ENCODE peak calls at places on chromosomes 12 and 14, in eight cellular contexts. One of them, this sample, is unnamed.

GRCh38 chr12:115617391-115617790 is 660.1 kb downstream of the MED13L start:
- DNase-seq in dorsolateral prefrontal cortex: no peak
- DNase-seq in hepatocyte: no peak
- DNase-seq in B cell: no peak
- DNase-seq in foreskin fibroblast: no peak
- DNase-seq in left ventricle myocardium inferior: no peak
- DNase-seq in GM23338: peak; percentile 29
- DNase-seq in GM12865: no peak
- DNase-seq in this sample: no peak

GRCh38 chr12:107545737-107546363 is 139.7 kb upstream of the PWP1 start:
- DNase-seq in GM12865: no peak
- DNase-seq in hepatocyte: no peak
- DNase-seq in foreskin fibroblast: peak; percentile 3
- DNase-seq in GM23338: no peak
- DNase-seq in dorsolateral prefrontal cortex: no peak
- DNase-seq in B cell: no peak
- DNase-seq in left ventricle myocardium inferior: no peak
- DNase-seq in this sample: no peak

GRCh38 chr14:104196461-104197180 is 58.2 kb downstream of the KIF26A start:
- DNase-seq in GM12865: peak; percentile 11
- DNase-seq in foreskin fibroblast: no peak
- DNase-seq in dorsolateral prefrontal cortex: no peak
- DNase-seq in left ventricle myocardium inferior: no peak
- DNase-seq in B cell: no peak
- DNase-seq in hepatocyte: no peak
- DNase-seq in GM23338: no peak
- DNase-seq in this sample: no peak

GRCh38 chr12:3076730-3077571 is at the start of gene TSPAN9:
- DNase-seq in hepatocyte: peak; percentile 89
- DNase-seq in foreskin fibroblast: peak; percentile 62
- DNase-seq in dorsolateral prefrontal cortex: peak; percentile 63
- DNase-seq in GM12865: peak; percentile 51
- DNase-seq in GM23338: peak; percentile 76
- DNase-seq in left ventricle myocardium inferior: peak; percentile 82
- DNase-seq in B cell: peak; percentile 96
- DNase-seq in this sample: peak; percentile 86

GRCh38 chr14:30994681-30995620 is 30.5 kb upstream of the AP4S1 start:
- DNase-seq in left ventricle myocardium inferior: no peak
- DNase-seq in GM12865: peak; percentile 46
- DNase-seq in GM23338: no peak
- DNase-seq in foreskin fibroblast: no peak
- DNase-seq in dorsolateral prefrontal cortex: no peak
- DNase-seq in B cell: no peak
- DNase-seq in hepatocyte: no peak
- DNase-seq in this sample: peak; percentile 16

GRCh38 chr14:79997509-79998210 is 213.6 kb downstream of the DIO2 start:
- DNase-seq in foreskin fibroblast: no peak
- DNase-seq in B cell: no peak
- DNase-seq in GM12865: no peak
- DNase-seq in GM23338: no peak
- DNase-seq in dorsolateral prefrontal cortex: no peak
- DNase-seq in left ventricle myocardium inferior: no peak
- DNase-seq in hepatocyte: no peak
- DNase-seq in this sample: no peak

GRCh38 chr14:90692061-90692460 is 124.2 kb downstream of the TTC7B start:
- DNase-seq in foreskin fibroblast: peak; percentile 50
- DNase-seq in GM12865: no peak
- DNase-seq in B cell: no peak
- DNase-seq in dorsolateral prefrontal cortex: no peak
- DNase-seq in GM23338: no peak
- DNase-seq in hepatocyte: no peak
- DNase-seq in left ventricle myocardium inferior: no peak
- DNase-seq in this sample: no peak

GRCh38 chr12:3049596-3050314 is 27.4 kb upstream of the TSPAN9 start:
- DNase-seq in foreskin fibroblast: no peak
- DNase-seq in B cell: peak; percentile 55
- DNase-seq in hepatocyte: no peak
- DNase-seq in GM23338: no peak
- DNase-seq in dorsolateral prefrontal cortex: no peak
- DNase-seq in left ventricle myocardium inferior: no peak
- DNase-seq in GM12865: no peak
- DNase-seq in this sample: no peak

GRCh38 chr14:63435838-63436237 is 107.3 kb downstream of the PPP2R5E start:
- DNase-seq in GM12865: peak; percentile 33
- DNase-seq in dorsolateral prefrontal cortex: peak; percentile 52
- DNase-seq in GM23338: no peak
- DNase-seq in hepatocyte: peak; percentile 62
- DNase-seq in B cell: no peak
- DNase-seq in left ventricle myocardium inferior: peak; percentile 42
- DNase-seq in foreskin fibroblast: peak; percentile 76
- DNase-seq in this sample: peak; percentile 53

GRCh38 chr14:88551936-88552565 is 2.8 kb downstream of the PTPN21 start:
- DNase-seq in B cell: no peak
- DNase-seq in foreskin fibroblast: no peak
- DNase-seq in dorsolateral prefrontal cortex: peak; percentile 53
- DNase-seq in GM23338: peak; percentile 57
- DNase-seq in GM12865: no peak
- DNase-seq in hepatocyte: no peak
- DNase-seq in left ventricle myocardium inferior: no peak
- DNase-seq in this sample: peak; percentile 18

GRCh38 chr12:96585977-96586376 is 96.6 kb downstream of the CFAP54 start:
- DNase-seq in foreskin fibroblast: no peak
- DNase-seq in dorsolateral prefrontal cortex: no peak
- DNase-seq in hepatocyte: no peak
- DNase-seq in left ventricle myocardium inferior: no peak
- DNase-seq in GM23338: no peak
- DNase-seq in GM12865: no peak
- DNase-seq in B cell: no peak
- DNase-seq in this sample: no peak

GRCh38 chr14:104598461-104599273 is 5.9 kb downstream of the TMEM179 start:
- DNase-seq in foreskin fibroblast: no peak
- DNase-seq in B cell: no peak
- DNase-seq in GM23338: no peak
- DNase-seq in left ventricle myocardium inferior: no peak
- DNase-seq in hepatocyte: no peak
- DNase-seq in dorsolateral prefrontal cortex: peak; percentile 47
- DNase-seq in GM12865: no peak
- DNase-seq in this sample: no peak

GRCh38 chr12:6935551-6936377 is 7.9 kb upstream of the RNU7-1 start:
- DNase-seq in hepatocyte: no peak
- DNase-seq in foreskin fibroblast: no peak
- DNase-seq in B cell: no peak
- DNase-seq in GM23338: no peak
- DNase-seq in left ventricle myocardium inferior: no peak
- DNase-seq in GM12865: no peak
- DNase-seq in dorsolateral prefrontal cortex: no peak
- DNase-seq in this sample: no peak

DNA sequence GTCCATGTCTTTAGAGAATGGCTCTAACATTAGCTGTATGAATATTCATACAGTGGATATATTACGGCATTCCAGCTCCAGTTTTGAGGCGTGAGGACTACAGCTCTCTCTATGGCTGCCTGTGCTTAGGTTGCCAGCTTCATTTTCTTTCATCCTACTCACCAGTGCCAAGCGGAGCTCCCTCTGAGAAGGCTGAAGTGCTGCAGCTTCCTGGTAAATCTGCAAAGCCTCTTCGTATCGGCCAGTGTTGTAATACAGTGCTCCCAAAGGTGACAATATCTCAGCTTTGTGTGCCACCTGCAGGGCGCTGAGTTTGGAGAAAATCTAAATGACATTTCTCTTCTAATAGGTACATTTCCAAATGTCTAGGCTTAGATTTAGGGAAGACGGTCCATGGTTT is 19.8 kb upstream of the OVCH1 start:
- DNase-seq in left ventricle myocardium inferior: no peak
- DNase-seq in B cell: no peak
- DNase-seq in dorsolateral prefrontal cortex: no peak
- DNase-seq in hepatocyte: peak; percentile 12
- DNase-seq in GM12865: peak; percentile 7
- DNase-seq in GM23338: no peak
- DNase-seq in foreskin fibroblast: no peak
- DNase-seq in this sample: no peak
- TF ChIP-seq CTCF in left ventricle myocardium inferior: no peak
- TF ChIP-seq CTCF in B cell: no peak
- TF ChIP-seq CTCF in dorsolateral prefrontal cortex: peak; percentile 30
- TF ChIP-seq CTCF in hepatocyte: peak; percentile 27
- TF ChIP-seq CTCF in GM12865: peak; percentile 3
- TF ChIP-seq CTCF in GM23338: no peak
- TF ChIP-seq CTCF in foreskin fibroblast: no peak
- TF ChIP-seq CTCF in this sample: no peak

DNA sequence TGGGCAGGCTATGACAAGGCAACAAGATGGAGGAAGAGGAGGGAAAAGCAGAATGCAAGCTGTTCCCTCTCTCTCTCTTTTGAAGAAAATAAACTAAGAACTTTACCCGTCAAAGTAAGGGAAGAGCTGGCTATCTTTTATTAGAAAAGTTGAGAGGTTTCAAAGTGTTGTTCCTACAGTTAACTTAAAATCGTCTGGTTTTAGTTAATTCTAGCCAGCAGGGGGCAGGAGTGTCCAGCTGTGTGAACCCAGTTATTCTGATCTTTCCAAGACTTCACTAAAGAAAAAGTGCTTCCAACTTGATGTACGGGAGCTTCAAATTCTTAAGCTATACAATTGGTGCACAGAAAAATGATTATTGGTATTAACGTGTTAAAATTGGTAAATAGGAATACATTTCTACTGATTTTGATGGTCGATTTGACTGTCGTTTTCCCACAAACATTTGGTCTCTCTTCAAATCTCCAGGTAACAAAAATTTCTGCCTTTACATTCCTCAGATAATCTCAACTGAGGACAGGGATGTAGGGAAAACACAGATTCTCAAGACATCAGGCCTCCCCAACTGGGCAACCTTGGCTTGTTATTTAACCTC is 28.4 kb upstream of the MON2 start:
- DNase-seq in foreskin fibroblast: peak; percentile 38
- DNase-seq in left ventricle myocardium inferior: no peak
- DNase-seq in dorsolateral prefrontal cortex: peak; percentile 47
- DNase-seq in B cell: peak; percentile 37
- DNase-seq in GM23338: peak; percentile 82
- DNase-seq in GM12865: peak; percentile 63
- DNase-seq in hepatocyte: peak; percentile 79
- DNase-seq in this sample: peak; percentile 68
- TF ChIP-seq CTCF in foreskin fibroblast: peak; percentile 57
- TF ChIP-seq CTCF in left ventricle myocardium inferior: peak; percentile 75
- TF ChIP-seq CTCF in dorsolateral prefrontal cortex: peak; percentile 80
- TF ChIP-seq CTCF in B cell: peak; percentile 83
- TF ChIP-seq CTCF in GM23338: peak; percentile 75
- TF ChIP-seq CTCF in GM12865: peak; percentile 60
- TF ChIP-seq CTCF in hepatocyte: peak; percentile 61
- TF ChIP-seq CTCF in this sample: peak; percentile 76

GRCh38 chr12:122303068-122303467 is 36.8 kb upstream of the VPS33A start:
- DNase-seq in hepatocyte: no peak
- DNase-seq in left ventricle myocardium inferior: no peak
- DNase-seq in GM12865: no peak
- DNase-seq in B cell: no peak
- DNase-seq in dorsolateral prefrontal cortex: no peak
- DNase-seq in foreskin fibroblast: no peak
- DNase-seq in GM23338: no peak
- DNase-seq in this sample: no peak

GRCh38 chr12:122309564-122310121 is 43.3 kb upstream of the VPS33A start:
- DNase-seq in hepatocyte: no peak
- DNase-seq in B cell: no peak
- DNase-seq in GM23338: no peak
- DNase-seq in foreskin fibroblast: no peak
- DNase-seq in dorsolateral prefrontal cortex: no peak
- DNase-seq in left ventricle myocardium inferior: no peak
- DNase-seq in GM12865: no peak
- DNase-seq in this sample: no peak

GRCh38 chr12:122308811-122309210 is 42.5 kb upstream of the VPS33A start:
- DNase-seq in B cell: no peak
- DNase-seq in GM12865: no peak
- DNase-seq in dorsolateral prefrontal cortex: no peak
- DNase-seq in foreskin fibroblast: no peak
- DNase-seq in GM23338: no peak
- DNase-seq in left ventricle myocardium inferior: no peak
- DNase-seq in hepatocyte: no peak
- DNase-seq in this sample: no peak

GRCh38 chr12:122304924-122305323 is 38.6 kb upstream of the VPS33A start:
- DNase-seq in foreskin fibroblast: no peak
- DNase-seq in GM23338: no peak
- DNase-seq in dorsolateral prefrontal cortex: no peak
- DNase-seq in hepatocyte: no peak
- DNase-seq in B cell: no peak
- DNase-seq in GM12865: no peak
- DNase-seq in left ventricle myocardium inferior: no peak
- DNase-seq in this sample: no peak

DNA sequence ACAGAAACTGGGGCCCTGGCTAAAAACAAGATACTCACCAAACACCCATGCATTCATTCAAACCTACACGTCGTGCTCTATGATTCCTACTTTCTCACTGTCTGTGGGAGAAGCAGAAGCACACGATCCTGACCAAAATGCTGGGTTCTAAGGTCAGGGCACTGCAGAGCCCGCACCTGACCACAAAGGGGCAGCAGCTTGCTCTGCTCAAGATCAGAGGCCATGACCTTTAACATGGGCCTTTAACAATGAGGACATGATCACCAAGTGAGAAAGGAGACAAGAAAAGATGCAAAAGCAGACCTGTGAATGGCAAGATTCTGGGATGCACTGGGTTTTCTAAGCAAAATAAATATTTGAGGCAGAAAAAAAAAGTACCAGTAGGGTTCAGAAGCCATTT is 40.1 kb upstream of the VPS33A start:
- DNase-seq in B cell: no peak
- DNase-seq in dorsolateral prefrontal cortex: no peak
- DNase-seq in GM12865: peak; percentile 11
- DNase-seq in foreskin fibroblast: no peak
- DNase-seq in left ventricle myocardium inferior: no peak
- DNase-seq in GM23338: peak; percentile 72
- DNase-seq in hepatocyte: no peak
- DNase-seq in this sample: peak; percentile 1
- TF ChIP-seq CTCF in B cell: no peak
- TF ChIP-seq CTCF in dorsolateral prefrontal cortex: no peak
- TF ChIP-seq CTCF in GM12865: peak; percentile 3
- TF ChIP-seq CTCF in foreskin fibroblast: no peak
- TF ChIP-seq CTCF in left ventricle myocardium inferior: no peak
- TF ChIP-seq CTCF in GM23338: peak; percentile 83
- TF ChIP-seq CTCF in hepatocyte: no peak
- TF ChIP-seq CTCF in this sample: no peak

DNA sequence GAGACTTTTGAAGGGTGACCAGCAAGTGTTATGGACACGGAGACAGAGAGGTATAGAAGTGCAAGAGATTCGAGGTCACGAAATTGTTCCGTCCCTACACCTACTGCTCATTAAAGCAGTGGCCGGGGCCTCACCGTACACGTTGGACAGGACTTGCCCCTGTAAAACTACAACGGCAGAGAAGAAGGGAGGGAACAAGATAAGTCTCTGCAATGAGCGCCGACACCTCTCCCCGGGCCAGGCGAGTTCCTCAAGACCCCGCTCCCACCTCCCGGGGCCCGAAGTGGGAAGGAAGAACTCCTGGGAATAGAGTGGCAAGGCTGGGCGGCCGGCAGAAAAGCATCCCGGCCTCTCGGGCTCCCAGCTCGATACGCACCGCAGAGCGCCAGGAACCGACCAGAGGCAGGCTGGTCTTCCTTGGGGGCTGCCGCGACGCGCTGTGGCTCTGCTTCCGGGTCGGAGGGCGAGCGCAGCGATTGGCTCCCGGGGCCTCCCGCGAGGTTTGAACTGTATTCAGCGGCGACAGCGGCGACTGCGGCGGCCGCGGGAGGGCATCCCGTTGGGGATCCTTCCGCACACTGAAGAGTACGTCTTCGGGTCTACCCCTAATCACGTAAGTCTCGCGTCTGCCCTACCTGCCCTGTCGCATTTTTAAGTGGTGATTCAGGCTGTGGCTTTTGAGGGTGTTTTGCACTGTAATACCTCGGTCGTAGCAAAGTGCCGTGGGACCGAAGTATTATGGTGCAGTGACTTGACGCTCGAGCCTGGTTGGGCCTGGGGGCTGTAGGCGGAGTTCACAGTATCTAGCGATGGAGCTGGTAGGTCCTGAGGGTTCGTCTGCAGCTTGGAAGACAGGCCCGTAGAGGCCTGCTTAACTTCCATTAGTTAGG is at the start of the genes NUP37 and PARPBP:
- DNase-seq in hepatocyte: peak; percentile 93
- DNase-seq in dorsolateral prefrontal cortex: peak; percentile 93
- DNase-seq in GM23338: peak; percentile 95
- DNase-seq in B cell: peak; percentile 85
- DNase-seq in left ventricle myocardium inferior: peak; percentile 90
- DNase-seq in foreskin fibroblast: peak; percentile 85
- DNase-seq in GM12865: peak; percentile 95
- DNase-seq in this sample: peak; percentile 88
- TF ChIP-seq CTCF in hepatocyte: no peak
- TF ChIP-seq CTCF in dorsolateral prefrontal cortex: peak; percentile 43
- TF ChIP-seq CTCF in GM23338: no peak
- TF ChIP-seq CTCF in B cell: no peak
- TF ChIP-seq CTCF in left ventricle myocardium inferior: peak; percentile 35
- TF ChIP-seq CTCF in foreskin fibroblast: no peak
- TF ChIP-seq CTCF in GM12865: peak; percentile 7
- TF ChIP-seq CTCF in this sample: no peak

This sample was measured in MCF 10A.